ENCODE peak calls at places on chromosomes 12 and 14, in four cellular contexts. R is progenitor cell of endocrine pancreas, Q is fibroblast of lung, H is Peyer's patch. T is an unnamed sample.

GRCh38 chr12:124394462-124395128 is 99.7 kb downstream of the RFLNA start:
- DNase-seq in H (no peak), R (no peak), Q (no peak), T (no peak)

GRCh38 chr12:122421263-122421814 is 1.1 kb downstream of the CLIP1 start:
- DNase-seq in H (peak; percentile 36), R (no peak), Q (peak; percentile 64), T (no peak)

GRCh38 chr14:94373708-94374107 is 14.7 kb downstream of the SERPINA1 start:
- DNase-seq in Q (peak; percentile 84), R (no peak), H (no peak), T (no peak)

GRCh38 chr14:62179367-62180018 is 417.3 kb downstream of the SNAPC1 start:
- DNase-seq in H (no peak), Q (peak; percentile 95), R (peak; percentile 43), T (no peak)

GRCh38 chr14:51139221-51139681 is 44.3 kb upstream of the TRIM9 start:
- DNase-seq in H (no peak), R (no peak), Q (peak; percentile 13), T (no peak)

GRCh38 chr14:81478446-81478845 is 55.2 kb downstream of the SEL1L start:
- DNase-seq in Q (no peak), R (no peak), H (no peak), T (no peak)

GRCh38 chr12:1918081-1918874 is at the start of gene CACNA2D4:
- DNase-seq in H (peak; percentile 14), R (no peak), Q (no peak), T (no peak)

GRCh38 chr12:650983-651382 is 12.3 kb downstream of the NINJ2 start:
- DNase-seq in H (no peak), R (no peak), Q (no peak), T (no peak)

GRCh38 chr14:57865066-57865449 is 834 bp downstream of the SLC35F4 start:
- DNase-seq in R (no peak), Q (no peak), H (no peak), T (no peak)

GRCh38 chr12:63150255-63151060 is 543 bp downstream of the AVPR1A start:
- DNase-seq in R (peak; percentile 14), H (no peak), Q (no peak), T (no peak)

GRCh38 chr12:54571166-54571856 is 17.1 kb downstream of the PPP1R1A start:
- DNase-seq in Q (no peak), R (no peak), H (no peak), T (no peak)

GRCh38 chr12:85755760-85756159 is 80.4 kb downstream of the RASSF9 start:
- DNase-seq in Q (no peak), R (no peak), H (no peak), T (no peak)

GRCh38 chr12:28027328-28027727 is 54.8 kb upstream of the PTHLH start:
- DNase-seq in R (no peak), Q (peak; percentile 62), H (no peak), T (no peak)

GRCh38 chr14:36477266-36477665 is 42.8 kb downstream of the NKX2-1 start:
- DNase-seq in R (no peak), H (no peak), Q (no peak), T (no peak)

GRCh38 chr12:75020068-75020557 is 189.5 kb downstream of the KCNC2 start:
- DNase-seq in H (no peak), Q (no peak), R (no peak), T (no peak)

GRCh38 chr14:61553730-61554641 is 141.3 kb upstream of the HIF1A start:
- DNase-seq in H (no peak), R (no peak), Q (peak; percentile 97), T (no peak)

GRCh38 chr12:38890102-38890501 is 15.3 kb downstream of the CPNE8 start:
- DNase-seq in H (no peak), Q (no peak), R (no peak), T (no peak)

GRCh38 chr12:84038241-84038640 is 874.4 kb downstream of the SLC6A15 start:
- DNase-seq in R (peak; percentile 22), H (no peak), Q (no peak), T (no peak)

GRCh38 chr12:6074979-6075585 is 49.4 kb downstream of the VWF start:
- DNase-seq in R (no peak), Q (no peak), H (peak; percentile 17), T (no peak)

GRCh38 chr12:27970981-27971489 is 1.5 kb downstream of the PTHLH start:
- DNase-seq in R (no peak), H (no peak), Q (peak; percentile 23), T (no peak)

GRCh38 chr12:47801904-47802246 is 17.8 kb downstream of the HDAC7 start:
- DNase-seq in R (no peak), Q (no peak), H (no peak), T (no peak)

GRCh38 chr12:47800582-47800981 is 19.1 kb downstream of the HDAC7 start:
- DNase-seq in R (no peak), H (no peak), Q (no peak), T (no peak)

GRCh38 chr12:47799357-47799955 is 20.2 kb downstream of the HDAC7 start:
- DNase-seq in Q (no peak), R (no peak), H (no peak), T (no peak)

GRCh38 chr12:47802312-47802711 is 17.4 kb downstream of the HDAC7 start:
- DNase-seq in Q (no peak), R (no peak), H (no peak), T (no peak)

GRCh38 chr12:47801170-47801903 is 18.4 kb downstream of the HDAC7 start:
- DNase-seq in R (no peak), H (no peak), Q (no peak), T (no peak)
- TF ChIP-seq CTCF in R (no peak), H (no peak), Q (peak; percentile 22), T (no peak)

GRCh38 chr12:73935817-73936216 is 601.8 kb upstream of the ATXN7L3B start:
- DNase-seq in R (no peak), H (no peak), Q (no peak), T (no peak)
- TF ChIP-seq CTCF in R (peak; percentile 40), H (no peak), Q (no peak), T (no peak)

GRCh38 chr12:113271853-113272561 is 50.7 kb downstream of the TPCN1 start:
- DNase-seq in H (peak; percentile 32), Q (peak; percentile 90), R (no peak), T (no peak)

GRCh38 chr12:113271466-113271852 is 50.2 kb downstream of the TPCN1 start:
- DNase-seq in H (no peak), R (no peak), Q (no peak), T (no peak)

GRCh38 chr12:113270709-113271009 is 49.4 kb downstream of the TPCN1 start:
- DNase-seq in R (no peak), H (no peak), Q (no peak), T (no peak)

GRCh38 chr12:113274848-113275247 is 53.6 kb downstream of the TPCN1 start:
- DNase-seq in R (no peak), H (no peak), Q (no peak), T (no peak)

DNA sequence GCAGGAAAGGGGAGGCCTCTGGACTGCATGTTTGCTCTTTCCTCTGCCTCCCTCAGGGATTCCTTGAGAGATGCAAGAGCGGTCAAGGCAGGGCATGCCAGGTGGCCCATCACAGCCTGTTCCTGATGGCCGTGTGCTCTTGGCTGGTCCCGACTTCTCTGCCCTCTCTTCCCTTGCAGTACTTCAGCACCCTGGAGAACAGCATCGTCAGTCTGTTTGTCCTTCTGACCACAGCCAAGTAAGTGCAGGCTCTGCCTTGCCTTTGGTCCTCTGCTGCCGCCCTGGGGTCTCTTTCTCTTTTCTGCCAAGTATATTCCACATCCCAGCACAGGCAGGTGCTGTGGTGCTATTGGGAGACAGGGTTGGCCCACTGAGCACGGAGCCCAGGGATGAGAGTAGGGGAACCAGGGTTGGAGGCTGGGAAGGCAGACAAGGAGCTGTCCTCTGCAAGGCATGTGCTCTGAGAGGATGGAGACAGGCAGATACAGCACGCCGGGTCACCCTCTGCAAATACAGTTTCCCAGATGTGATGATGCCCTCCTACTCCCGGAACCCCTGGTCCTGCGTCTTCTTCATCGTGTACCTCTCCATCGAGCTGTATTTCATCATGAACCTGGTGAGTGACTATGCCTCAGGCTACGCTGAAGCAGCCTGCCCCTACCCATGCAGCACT is 51.9 kb downstream of the TPCN1 start:
- DNase-seq in Q (peak; percentile 20), R (no peak), H (no peak), T (no peak)
- TF ChIP-seq CTCF in Q (no peak), R (no peak), H (no peak), T (no peak)

DNA sequence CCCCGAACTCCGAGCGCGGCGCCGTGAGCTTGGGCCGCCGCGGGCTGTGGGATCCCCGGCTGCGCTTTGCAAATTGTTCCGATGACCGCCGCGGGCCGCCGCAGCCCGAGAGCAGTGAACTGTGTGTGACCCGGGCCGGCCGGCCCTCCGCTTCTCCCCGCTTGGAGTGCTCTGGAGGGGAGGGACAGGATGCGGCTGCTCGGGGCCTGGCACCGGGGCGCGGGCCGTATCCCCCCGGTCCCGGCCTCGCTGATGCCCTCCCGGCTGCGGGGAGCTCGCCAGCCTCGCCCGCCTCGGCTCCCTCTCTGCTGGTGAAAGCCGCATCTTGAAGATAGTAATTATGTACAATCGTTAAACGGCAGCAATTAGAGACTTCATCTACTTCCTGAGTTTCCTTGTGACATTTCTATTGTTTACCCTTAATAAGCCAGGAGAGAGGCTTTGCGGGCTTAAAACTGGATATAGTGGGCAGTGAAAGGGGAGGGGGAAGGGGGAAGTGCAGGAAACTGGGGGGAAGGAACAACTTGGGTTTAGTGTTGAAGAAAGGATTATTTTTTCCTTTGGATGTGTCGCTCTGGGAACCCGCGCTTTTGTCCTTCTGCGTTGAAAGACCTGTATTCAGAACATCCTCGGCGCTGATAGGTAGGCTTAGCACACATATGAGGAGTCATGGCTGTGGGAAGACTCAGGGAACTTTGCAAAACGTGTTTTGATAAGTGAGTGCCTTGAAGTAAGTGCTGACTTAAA is 1.2 kb downstream of the PELI2 start:
- DNase-seq in R (peak; percentile 27), H (peak; percentile 34), Q (peak; percentile 35), T (peak; percentile 48)
- TF ChIP-seq CTCF in R (no peak), H (no peak), Q (no peak), T (no peak)

DNA sequence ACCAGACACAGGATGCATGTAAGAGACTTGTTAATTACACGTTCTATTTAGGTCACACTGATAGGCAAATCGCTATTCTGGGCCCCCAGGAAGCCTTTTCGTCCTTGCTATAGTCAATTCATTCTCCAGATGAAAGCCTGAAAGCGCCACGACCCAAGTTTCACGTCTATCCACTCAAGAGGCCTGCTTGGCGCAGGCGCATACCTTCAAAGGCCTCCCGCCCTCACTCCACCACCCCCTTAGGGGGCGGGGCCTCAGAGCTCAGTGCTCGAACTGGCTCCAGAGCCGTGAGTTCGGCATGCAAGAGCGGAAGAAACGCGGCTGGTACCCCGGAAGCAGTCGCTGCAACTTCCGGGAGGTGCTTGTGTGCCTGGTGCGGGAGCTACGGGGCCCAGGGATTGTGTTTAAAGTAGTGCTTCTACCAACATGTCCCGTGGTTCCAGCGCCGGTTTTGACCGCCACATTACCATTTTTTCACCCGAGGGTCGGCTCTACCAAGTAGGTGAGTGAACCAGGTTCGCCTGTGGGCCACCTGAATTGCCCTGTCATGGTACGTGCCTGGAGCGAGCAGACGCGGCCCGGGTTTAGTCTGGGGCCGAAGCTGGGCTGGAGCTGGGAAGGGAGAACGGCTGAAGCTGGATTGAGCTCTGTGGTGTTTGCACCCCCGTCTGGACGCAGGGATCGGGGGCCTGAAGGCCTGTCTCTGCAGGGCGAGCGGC is at the start of gene PSMA6:
- DNase-seq in R (peak; percentile 95), Q (peak; percentile 99), H (peak; percentile 99), T (peak; percentile 93)
- TF ChIP-seq CTCF in R (no peak), Q (no peak), H (no peak), T (no peak)

GRCh38 chr14:99562848-99563748 is 40.9 kb downstream of the CCDC85C start:
- DNase-seq in R (peak; percentile 89), H (peak; percentile 18), Q (peak; percentile 72), T (no peak)
- TF ChIP-seq CTCF in R (peak; percentile 63), H (no peak), Q (peak; percentile 51), T (no peak)

GRCh38 chr12:98369601-98370000 is 145.8 kb upstream of the TMPO start:
- DNase-seq in Q (no peak), R (no peak), H (no peak), T (no peak)
- TF ChIP-seq CTCF in Q (no peak), R (no peak), H (no peak), T (no peak)